ENCODE peak calls at places on chromosomes 13 and 19, in eight cellular contexts. One of them, this sample, is unnamed.

GRCh38 chr13:99220199-99220931 is 19.7 kb downstream of the UBAC2 start:
- DNase-seq in NCI-H1417 treated with DMSO at 0.1 percent for 48 hours: no peak
- DNase-seq in endothelial cell: no peak
- DNase-seq in pancreas: no peak
- DNase-seq in activated B cell treated with CpG ODN at 0.5 μM for 24 hours: no peak
- DNase-seq in ELF-1: no peak
- DNase-seq in IMR-90: no peak
- DNase-seq in activated CD4-positive, CD25-positive, alpha-beta regulatory T cell treated with anti-CD3 and anti-CD28 coated beads, Interleukin-2, amount 50 U/mL, for 16 hours: no peak
- DNase-seq in this sample: no peak

GRCh38 chr13:79457948-79458347 is 23.0 kb upstream of the NDFIP2 start:
- DNase-seq in endothelial cell: no peak
- DNase-seq in activated B cell treated with CpG ODN at 0.5 μM for 24 hours: no peak
- DNase-seq in NCI-H1417 treated with DMSO at 0.1 percent for 48 hours: no peak
- DNase-seq in activated CD4-positive, CD25-positive, alpha-beta regulatory T cell treated with anti-CD3 and anti-CD28 coated beads, Interleukin-2, amount 50 U/mL, for 16 hours: no peak
- DNase-seq in pancreas: no peak
- DNase-seq in ELF-1: no peak
- DNase-seq in IMR-90: peak; percentile 91
- DNase-seq in this sample: no peak

GRCh38 chr13:90732049-90732448 is 615.4 kb upstream of the MIR17HG start:
- DNase-seq in IMR-90: no peak
- DNase-seq in pancreas: no peak
- DNase-seq in endothelial cell: peak; percentile 7
- DNase-seq in activated B cell treated with CpG ODN at 0.5 μM for 24 hours: no peak
- DNase-seq in NCI-H1417 treated with DMSO at 0.1 percent for 48 hours: no peak
- DNase-seq in activated CD4-positive, CD25-positive, alpha-beta regulatory T cell treated with anti-CD3 and anti-CD28 coated beads, Interleukin-2, amount 50 U/mL, for 16 hours: no peak
- DNase-seq in ELF-1: peak; percentile 19
- DNase-seq in this sample: no peak

GRCh38 chr19:16374436-16374835 is 49.8 kb downstream of the KLF2 start:
- DNase-seq in IMR-90: no peak
- DNase-seq in pancreas: no peak
- DNase-seq in activated B cell treated with CpG ODN at 0.5 μM for 24 hours: no peak
- DNase-seq in ELF-1: no peak
- DNase-seq in NCI-H1417 treated with DMSO at 0.1 percent for 48 hours: no peak
- DNase-seq in activated CD4-positive, CD25-positive, alpha-beta regulatory T cell treated with anti-CD3 and anti-CD28 coated beads, Interleukin-2, amount 50 U/mL, for 16 hours: no peak
- DNase-seq in endothelial cell: no peak
- DNase-seq in this sample: no peak

GRCh38 chr19:7699422-7700127 is 2.4 kb downstream of the FCER2 start:
- DNase-seq in activated CD4-positive, CD25-positive, alpha-beta regulatory T cell treated with anti-CD3 and anti-CD28 coated beads, Interleukin-2, amount 50 U/mL, for 16 hours: no peak
- DNase-seq in activated B cell treated with CpG ODN at 0.5 μM for 24 hours: no peak
- DNase-seq in pancreas: no peak
- DNase-seq in ELF-1: no peak
- DNase-seq in IMR-90: no peak
- DNase-seq in NCI-H1417 treated with DMSO at 0.1 percent for 48 hours: no peak
- DNase-seq in endothelial cell: no peak
- DNase-seq in this sample: no peak

GRCh38 chr19:57406516-57407123 is 4.3 kb upstream of the ZNF17 start:
- DNase-seq in ELF-1: peak; percentile 87
- DNase-seq in IMR-90: peak; percentile 45
- DNase-seq in pancreas: peak; percentile 55
- DNase-seq in activated B cell treated with CpG ODN at 0.5 μM for 24 hours: peak; percentile 52
- DNase-seq in NCI-H1417 treated with DMSO at 0.1 percent for 48 hours: no peak
- DNase-seq in activated CD4-positive, CD25-positive, alpha-beta regulatory T cell treated with anti-CD3 and anti-CD28 coated beads, Interleukin-2, amount 50 U/mL, for 16 hours: peak; percentile 31
- DNase-seq in endothelial cell: peak; percentile 81
- DNase-seq in this sample: peak; percentile 46

GRCh38 chr13:50692396-50692915 is 151.0 kb downstream of the DLEU7 start:
- DNase-seq in activated B cell treated with CpG ODN at 0.5 μM for 24 hours: no peak
- DNase-seq in pancreas: no peak
- DNase-seq in ELF-1: no peak
- DNase-seq in activated CD4-positive, CD25-positive, alpha-beta regulatory T cell treated with anti-CD3 and anti-CD28 coated beads, Interleukin-2, amount 50 U/mL, for 16 hours: no peak
- DNase-seq in IMR-90: no peak
- DNase-seq in NCI-H1417 treated with DMSO at 0.1 percent for 48 hours: no peak
- DNase-seq in endothelial cell: no peak
- DNase-seq in this sample: no peak

GRCh38 chr19:1232231-1232637 is 5.6 kb downstream of the CBARP start:
- DNase-seq in IMR-90: no peak
- DNase-seq in NCI-H1417 treated with DMSO at 0.1 percent for 48 hours: no peak
- DNase-seq in activated CD4-positive, CD25-positive, alpha-beta regulatory T cell treated with anti-CD3 and anti-CD28 coated beads, Interleukin-2, amount 50 U/mL, for 16 hours: no peak
- DNase-seq in activated B cell treated with CpG ODN at 0.5 μM for 24 hours: no peak
- DNase-seq in endothelial cell: no peak
- DNase-seq in ELF-1: no peak
- DNase-seq in pancreas: no peak
- DNase-seq in this sample: no peak

GRCh38 chr19:3389876-3390361 is 23.5 kb downstream of the NFIC start:
- DNase-seq in IMR-90: peak; percentile 39
- DNase-seq in NCI-H1417 treated with DMSO at 0.1 percent for 48 hours: no peak
- DNase-seq in activated CD4-positive, CD25-positive, alpha-beta regulatory T cell treated with anti-CD3 and anti-CD28 coated beads, Interleukin-2, amount 50 U/mL, for 16 hours: no peak
- DNase-seq in activated B cell treated with CpG ODN at 0.5 μM for 24 hours: no peak
- DNase-seq in ELF-1: peak; percentile 41
- DNase-seq in endothelial cell: no peak
- DNase-seq in pancreas: peak; percentile 88
- DNase-seq in this sample: no peak

GRCh38 chr19:16591803-16592556 is 19.8 kb upstream of the SLC35E1 start:
- DNase-seq in pancreas: peak; percentile 6
- DNase-seq in activated CD4-positive, CD25-positive, alpha-beta regulatory T cell treated with anti-CD3 and anti-CD28 coated beads, Interleukin-2, amount 50 U/mL, for 16 hours: no peak
- DNase-seq in IMR-90: peak; percentile 25
- DNase-seq in activated B cell treated with CpG ODN at 0.5 μM for 24 hours: no peak
- DNase-seq in NCI-H1417 treated with DMSO at 0.1 percent for 48 hours: no peak
- DNase-seq in ELF-1: no peak
- DNase-seq in endothelial cell: no peak
- DNase-seq in this sample: no peak

GRCh38 chr13:98195054-98195791 is 18.2 kb upstream of the RNF113B start:
- DNase-seq in activated CD4-positive, CD25-positive, alpha-beta regulatory T cell treated with anti-CD3 and anti-CD28 coated beads, Interleukin-2, amount 50 U/mL, for 16 hours: no peak
- DNase-seq in NCI-H1417 treated with DMSO at 0.1 percent for 48 hours: no peak
- DNase-seq in IMR-90: no peak
- DNase-seq in endothelial cell: no peak
- DNase-seq in ELF-1: no peak
- DNase-seq in pancreas: no peak
- DNase-seq in activated B cell treated with CpG ODN at 0.5 μM for 24 hours: no peak
- DNase-seq in this sample: no peak

GRCh38 chr13:35994131-35994966 is 136.8 kb downstream of the DCLK1 start:
- DNase-seq in activated B cell treated with CpG ODN at 0.5 μM for 24 hours: no peak
- DNase-seq in pancreas: no peak
- DNase-seq in NCI-H1417 treated with DMSO at 0.1 percent for 48 hours: no peak
- DNase-seq in endothelial cell: no peak
- DNase-seq in IMR-90: peak; percentile 4
- DNase-seq in ELF-1: no peak
- DNase-seq in activated CD4-positive, CD25-positive, alpha-beta regulatory T cell treated with anti-CD3 and anti-CD28 coated beads, Interleukin-2, amount 50 U/mL, for 16 hours: no peak
- DNase-seq in this sample: no peak

GRCh38 chr19:49781394-49781793 is 14.6 kb downstream of the AP2A1 start:
- DNase-seq in ELF-1: no peak
- DNase-seq in activated B cell treated with CpG ODN at 0.5 μM for 24 hours: no peak
- DNase-seq in activated CD4-positive, CD25-positive, alpha-beta regulatory T cell treated with anti-CD3 and anti-CD28 coated beads, Interleukin-2, amount 50 U/mL, for 16 hours: no peak
- DNase-seq in NCI-H1417 treated with DMSO at 0.1 percent for 48 hours: no peak
- DNase-seq in pancreas: no peak
- DNase-seq in endothelial cell: no peak
- DNase-seq in IMR-90: no peak
- DNase-seq in this sample: no peak

GRCh38 chr19:4780860-4781259 is 10.7 kb upstream of the FEM1A start:
- DNase-seq in IMR-90: no peak
- DNase-seq in pancreas: no peak
- DNase-seq in endothelial cell: no peak
- DNase-seq in ELF-1: no peak
- DNase-seq in NCI-H1417 treated with DMSO at 0.1 percent for 48 hours: no peak
- DNase-seq in activated B cell treated with CpG ODN at 0.5 μM for 24 hours: no peak
- DNase-seq in activated CD4-positive, CD25-positive, alpha-beta regulatory T cell treated with anti-CD3 and anti-CD28 coated beads, Interleukin-2, amount 50 U/mL, for 16 hours: no peak
- DNase-seq in this sample: no peak

This sample was measured in activated T-helper 1 cell treated with Interleukin-2 at 50 U/mL for 16 hours.